ENCODE peak calls at places on chromosomes 4 and X, in four cellular contexts. V, B, N and Q are unnamed samples.

GRCh38 chr4:184447664-184448063 is 26.7 kb downstream of the IRF2 start:
- DNase-seq in V (no peak), B (no peak), N (no peak), Q (no peak)

GRCh38 chr4:37983951-37984350 is 23.8 kb downstream of the PTTG2 start:
- DNase-seq in V (peak), B (no peak), N (no peak), Q (no peak)

GRCh38 chrX:134443461-134443860 is 16.5 kb upstream of the HPRT1 start:
- DNase-seq in V (no peak), B (no peak), N (no peak), Q (no peak)

GRCh38 chr4:52862605-52863236 is 604 bp downstream of the RASL11B start:
- DNase-seq in V (no peak), B (no peak), N (peak), Q (peak)

GRCh38 chr4:78545275-78546246 is 6.0 kb upstream of the ANXA3 start:
- DNase-seq in V (no peak), B (peak), N (no peak), Q (peak)

GRCh38 chr4:21544410-21544809 is 404.2 kb downstream of the KCNIP4 start:
- DNase-seq in V (no peak), B (no peak), N (no peak), Q (no peak)

GRCh38 chr4:4356106-4357041 is 30.5 kb upstream of the NSG1 start:
- DNase-seq in V (no peak), B (peak), N (no peak), Q (no peak)

GRCh38 chr4:66430856-66431255 is 760.6 kb upstream of the EPHA5 start:
- DNase-seq in V (peak), B (peak), N (no peak), Q (peak)

GRCh38 chrX:30659421-30659820 is 6.2 kb downstream of the GK start:
- DNase-seq in V (peak), B (peak), N (no peak), Q (peak)

GRCh38 chrX:152926279-152926678 is 28.4 kb downstream of the ZNF185 start:
- DNase-seq in V (peak), B (peak), N (peak), Q (peak)